ENCODE peak calls at places on chromosomes 3 and 15, in seven cellular contexts. V is K562, A is HepG2, O is SK-N-SH, C is HCT116, J is GM12878, L is H1. F is an unnamed sample.
A peak's percentile ranks its signal among the peaks of the same experiment; 100 is the strongest.

GRCh38 chr3:170640737-170641171 is 54.9 kb upstream of the SLC7A14 start:
- DNase-seq in V (no peak), A (no peak), O (no peak), C (no peak), J (no peak), L (no peak), F (no peak)

GRCh38 chr15:26661727-26662126 is 111.1 kb downstream of the GABRB3 start:
- DNase-seq in V (no peak), A (no peak), O (no peak), C (no peak), J (no peak), L (no peak), F (no peak)

GRCh38 chr3:66073464-66074141 is 34.9 kb upstream of the MAGI1 start:
- DNase-seq in V (no peak), A (peak; percentile 88), O (no peak), C (no peak), J (no peak), L (no peak), F (no peak)

GRCh38 chr3:182420741-182421140 is 372.6 kb upstream of the ATP11B start:
- DNase-seq in V (no peak), A (no peak), O (no peak), C (no peak), J (no peak), L (no peak), F (no peak)

GRCh38 chr3:52019352-52020080 is 23.8 kb upstream of the RPL29 start:
- DNase-seq in V (peak; percentile 21), A (no peak), O (no peak), C (no peak), J (no peak), L (no peak), F (no peak)

GRCh38 chr3:171458056-171458856 is 1.9 kb downstream of the TNIK start:
- DNase-seq in V (no peak), A (no peak), O (no peak), C (no peak), J (no peak), L (no peak), F (peak; percentile 44)

GRCh38 chr3:23682646-23683045 is 123.1 kb upstream of the UBE2E1 start:
- DNase-seq in V (no peak), A (no peak), O (no peak), C (no peak), J (no peak), L (no peak), F (no peak)

GRCh38 chr3:138591392-138591791 is 2.7 kb downstream of the CEP70 start:
- DNase-seq in V (no peak), A (no peak), O (no peak), C (no peak), J (no peak), L (no peak), F (no peak)

GRCh38 chr3:65605876-65606432 is 432.8 kb downstream of the MAGI1 start:
- DNase-seq in V (no peak), A (no peak), O (no peak), C (no peak), J (no peak), L (no peak), F (no peak)

GRCh38 chr3:72113564-72113963 is 328.6 kb upstream of the PROK2 start:
- DNase-seq in V (no peak), A (no peak), O (no peak), C (no peak), J (no peak), L (no peak), F (no peak)

GRCh38 chr3:102089182-102089581 is 239.9 kb downstream of the NFKBIZ start:
- DNase-seq in V (no peak), A (no peak), O (no peak), C (no peak), J (no peak), L (no peak), F (no peak)

GRCh38 chr15:72339777-72340177 is 19.8 kb upstream of the CELF6 start:
- DNase-seq in V (no peak), A (peak; percentile 47), O (peak; percentile 62), C (no peak), J (no peak), L (no peak), F (peak; percentile 75)

GRCh38 chr15:38648116-38648843 is 83.7 kb upstream of the RASGRP1 start:
- DNase-seq in V (no peak), A (no peak), O (no peak), C (no peak), J (no peak), L (no peak), F (no peak)

DNA sequence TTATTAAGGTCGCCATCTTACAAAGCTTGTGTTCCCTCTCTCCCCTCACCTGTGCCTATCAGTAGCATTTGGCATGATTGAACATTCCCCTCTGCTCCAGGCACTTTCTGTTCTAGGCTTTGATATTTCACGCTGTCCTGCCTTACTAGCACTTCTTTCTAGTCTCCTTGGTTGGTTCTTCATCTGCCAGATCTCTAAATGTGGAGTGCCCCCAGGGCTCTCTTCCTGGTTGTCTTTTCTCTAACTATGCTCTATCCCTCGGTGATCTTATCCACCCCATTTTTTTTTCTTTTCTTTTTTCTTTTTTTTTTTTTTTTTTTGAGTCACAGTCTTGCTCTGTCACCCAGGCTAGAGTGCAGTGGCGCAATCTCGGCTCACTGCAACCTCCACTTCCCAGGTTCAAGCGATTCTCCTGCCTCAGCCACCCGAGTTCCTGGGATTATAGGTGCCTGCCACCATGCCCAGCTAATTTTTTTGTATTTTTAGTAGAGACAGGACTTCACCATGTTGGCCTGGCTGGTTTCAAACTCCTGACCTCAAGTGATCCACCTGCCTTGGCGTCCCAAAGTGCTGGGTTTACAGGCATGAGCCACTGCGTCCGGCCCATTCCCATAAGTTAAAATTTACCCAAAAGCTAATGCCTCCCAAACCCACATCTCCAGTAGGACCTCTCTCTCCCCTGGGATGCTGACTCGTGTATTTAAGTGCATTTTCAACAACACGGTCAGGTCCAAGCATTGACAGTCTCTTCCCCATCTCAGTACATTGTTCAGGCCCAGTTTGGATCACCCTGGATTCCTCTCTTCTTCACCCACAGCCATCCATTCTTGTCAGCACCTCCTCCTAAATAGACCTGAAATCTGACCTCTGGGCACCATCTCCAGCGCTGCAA is 5.2 kb downstream of the NUSAP1 start:
- DNase-seq in V (no peak), A (no peak), O (no peak), C (no peak), J (no peak), L (no peak), F (no peak)
- H3K27me3 ChIP-seq in V (no peaks in the 10 kb centered on the region), A (no peaks in the 10 kb centered on the region), O (no peaks in the 10 kb centered on the region), C (no peaks in the 10 kb centered on the region), J (no peaks in the 10 kb centered on the region), L (no peaks in the 10 kb centered on the region), F (no peaks in the 10 kb centered on the region)

GRCh38 chr3:83065861-83066260 is 1304.4 kb upstream of the GBE1 start:
- DNase-seq in V (no peak), A (no peak), O (no peak), C (no peak), J (no peak), L (no peak), F (no peak)
- TF ChIP-seq MAX in V (no peak), A (no peak), O (no peak), C (no peak), J (no peak), L (no peak), F (no peak)

DNA sequence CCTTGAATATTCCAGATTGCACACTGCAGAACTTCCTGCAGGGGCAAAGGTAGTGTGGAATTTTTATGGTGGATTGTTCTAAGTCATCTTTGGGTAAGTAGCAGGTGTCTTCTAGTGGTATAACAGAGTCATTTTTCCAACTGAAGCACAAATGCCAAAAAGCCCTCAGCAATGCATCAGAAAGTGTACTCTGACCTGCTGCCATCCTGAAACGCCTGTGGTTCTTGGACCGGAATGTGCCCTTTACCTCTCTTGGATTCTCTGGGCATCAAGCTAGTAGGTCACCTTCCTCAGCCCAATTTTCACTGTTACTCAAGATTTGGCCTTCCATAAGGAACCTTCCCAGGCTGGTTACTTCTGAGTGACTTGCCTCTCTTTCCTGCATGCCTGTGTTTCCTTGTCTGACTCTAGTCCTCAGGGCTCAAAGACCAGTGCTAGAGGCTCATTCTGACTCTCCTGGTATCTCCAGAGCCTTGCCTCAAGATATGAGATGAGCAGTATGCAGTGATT is 4.8 kb downstream of the CLSTN2 start:
- DNase-seq in V (no peak), A (no peak), O (no peak), C (no peak), J (no peak), L (no peak), F (no peak)
- H3K27me3 ChIP-seq in V (peaks cover 16% of the 10 kb centered on the region), A (peaks cover 4% of the 10 kb centered on the region), O (peaks cover 1% of the 10 kb centered on the region), C (peaks cover 55% of the 10 kb centered on the region), J (peaks cover 7% of the 10 kb centered on the region), L (peaks cover 14% of the 10 kb centered on the region), F (peaks cover 15% of the 10 kb centered on the region)

GRCh38 chr15:69403611-69404010 is 10.5 kb upstream of the KIF23 start:
- DNase-seq in V (no peak), A (no peak), O (no peak), C (no peak), J (no peak), L (no peak), F (no peak)
- TF ChIP-seq MAX in V (no peak), A (no peak), O (peak; percentile 61), C (no peak), J (no peak), L (no peak), F (no peak)

DNA sequence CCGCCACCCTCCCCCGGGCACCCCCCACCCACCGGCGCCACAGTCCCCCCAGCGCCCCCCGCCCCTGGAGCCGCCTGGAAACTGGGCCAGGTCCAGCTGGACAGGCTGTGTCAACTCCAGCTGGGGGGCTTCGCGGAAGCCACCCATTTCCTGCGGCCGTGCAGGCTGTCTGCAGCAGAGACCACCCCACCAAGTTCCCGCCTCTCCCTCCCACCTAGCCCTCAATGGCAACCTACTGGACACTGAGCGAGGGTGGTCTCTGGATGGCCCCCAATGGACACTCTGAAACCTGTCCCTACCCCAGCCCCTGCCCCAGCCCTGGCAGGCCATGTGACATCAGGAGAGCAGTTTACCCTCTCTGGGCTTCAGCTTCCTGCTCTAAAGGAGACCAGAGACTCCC is 62.9 kb upstream of the GATA2 start:
- DNase-seq in V (no peak), A (no peak), O (no peak), C (no peak), J (no peak), L (no peak), F (no peak)
- H3K27me3 ChIP-seq in V (no peaks in the 10 kb centered on the region), A (peaks cover 8% of the 10 kb centered on the region), O (no peaks in the 10 kb centered on the region), C (no peaks in the 10 kb centered on the region), J (peaks cover 4% of the 10 kb centered on the region), L (no peaks in the 10 kb centered on the region), F (no peaks in the 10 kb centered on the region)

GRCh38 chr3:196948442-196949365 is 6.4 kb upstream of the NCBP2 start:
- DNase-seq in V (peak; percentile 52), A (peak; percentile 63), O (no peak), C (no peak), J (no peak), L (no peak), F (no peak)
- TF ChIP-seq MAX in V (no peak), A (peak; percentile 74), O (no peak), C (no peak), J (no peak), L (no peak), F (no peak)

GRCh38 chr15:100788080-100788730 is 91.4 kb upstream of the ALDH1A3 start:
- DNase-seq in V (no peak), A (no peak), O (no peak), C (no peak), J (no peak), L (no peak), F (no peak)
- H3K27me3 ChIP-seq in V (peaks cover 48% of the 10 kb centered on the region), A (no peaks in the 10 kb centered on the region), O (no peaks in the 10 kb centered on the region), C (no peaks in the 10 kb centered on the region), J (no peaks in the 10 kb centered on the region), L (no peaks in the 10 kb centered on the region), F (no peaks in the 10 kb centered on the region)

F was measured in endothelial cell of umbilical vein.